ENCODE peak calls at places on chromosomes 11 and 22, in five cellular contexts. G is astrocyte of the spinal cord, A is HS-27A, O is fibroblast of the aortic adventitia, H is BJ. R is an unnamed sample.

GRCh38 chr11:33722579-33723234 is 13.5 kb downstream of the CD59 start:
- DNase-seq in G (peak), A (peak), O (peak), H (no peak), R (peak)

GRCh38 chr11:69529001-69529400 is 47.5 kb downstream of the LINC01488 start:
- DNase-seq in G (no peak), A (no peak), O (no peak), H (no peak), R (no peak)

GRCh38 chr11:96149743-96150555 is 193.0 kb downstream of the MAML2 start:
- DNase-seq in G (peak), A (peak), O (peak), H (peak), R (peak)

GRCh38 chr11:31687256-31687655 is 123.9 kb downstream of the PAX6 start:
- DNase-seq in G (no peak), A (no peak), O (peak), H (no peak), R (peak)

GRCh38 chr11:83221694-83222093 is 28.2 kb downstream of the ANKRD42 start:
- DNase-seq in G (no peak), A (no peak), O (no peak), H (no peak), R (no peak)

GRCh38 chr22:37187891-37188761 is at the start of gene C1QTNF6:
- DNase-seq in G (no peak), A (no peak), O (peak), H (no peak), R (peak)

GRCh38 chr22:49415219-49415951 is 412.3 kb downstream of the BRD1 start:
- DNase-seq in G (no peak), A (no peak), O (no peak), H (no peak), R (no peak)

GRCh38 chr11:117828641-117829368 is 4.3 kb upstream of the FXYD2 start:
- DNase-seq in G (peak), A (no peak), O (peak), H (no peak), R (peak)

R was measured in amniotic epithelial cell.